ENCODE peak calls at places on chromosomes 3 and 15, in nine cellular contexts. W is HCEC 1CT; Z is NCI-H774; B is NCI-H2029; U is breast epithelium; M is stimulated activated CD4-positive, alpha-beta T cell treated with anti-CD3 and anti-CD28 coated beads, Interleukin-4, amount 100 ng/mL, for 24 hours; Y is activated CD8-positive, alpha-beta memory T cell treated with anti-CD3 and anti-CD28 coated beads for 48 hours; L is left ventricle myocardium superior; H is islet precursor cell. G is an unnamed sample.
A peak's percentile ranks its signal among the peaks of the same experiment; 100 is the strongest.

GRCh38 chr3:22894877-22895276 is 308.2 kb upstream of the UBE2E2 start:
- DNase-seq in Z (no peak), W (no peak), H (no peak), L (no peak), U (no peak), Y (no peak), B (no peak), M (no peak), G (no peak)

GRCh38 chr3:50338989-50339388 is 1.6 kb downstream of the RASSF1 start:
- DNase-seq in M (no peak), H (no peak), U (no peak), Z (no peak), B (no peak), L (no peak), W (no peak), Y (no peak), G (no peak)

GRCh38 chr15:76345880-76346665 is 9.5 kb downstream of the ISL2 start:
- DNase-seq in Y (no peak), H (no peak), U (no peak), B (no peak), M (no peak), W (peak; percentile 51), L (no peak), Z (no peak), G (no peak)

GRCh38 chr3:45753095-45753494 is 43.2 kb downstream of the SLC6A20 start:
- DNase-seq in H (no peak), U (no peak), Z (no peak), B (no peak), Y (no peak), W (no peak), L (no peak), M (no peak), G (no peak)

GRCh38 chr3:72082121-72082715 is 297.3 kb upstream of the PROK2 start:
- DNase-seq in M (no peak), L (no peak), B (no peak), Z (no peak), H (no peak), W (no peak), Y (no peak), U (no peak), G (no peak)

GRCh38 chr3:69009559-69010410 is 3.7 kb downstream of the EOGT start:
- DNase-seq in M (no peak), Y (no peak), B (no peak), L (no peak), Z (no peak), H (peak; percentile 73), U (peak; percentile 82), W (peak; percentile 90), G (no peak)

GRCh38 chr15:73873889-73874511 is 636 bp downstream of the TBC1D21 start:
- DNase-seq in M (peak; percentile 31), B (peak; percentile 13), H (peak; percentile 56), Y (no peak), L (no peak), W (peak; percentile 54), Z (no peak), U (no peak), G (no peak)

GRCh38 chr3:138933068-138933668 is 13.8 kb downstream of the FOXL2 start:
- DNase-seq in H (no peak), M (no peak), Z (no peak), W (no peak), U (no peak), Y (no peak), L (no peak), B (no peak), G (no peak)

GRCh38 chr3:62361824-62362223 is 11.5 kb downstream of the FEZF2 start:
- DNase-seq in B (no peak), Y (no peak), L (no peak), M (no peak), U (no peak), Z (no peak), W (no peak), H (no peak), G (no peak)

GRCh38 chr3:34008191-34008590 is 209.8 kb downstream of the PDCD6IP start:
- DNase-seq in Y (no peak), L (no peak), H (peak; percentile 85), W (no peak), M (no peak), B (no peak), Z (no peak), U (no peak), G (no peak)

GRCh38 chr15:32029409-32029861 is 880 bp upstream of the CHRNA7 start:
- DNase-seq in Z (no peak), B (no peak), M (no peak), Y (no peak), U (no peak), W (no peak), L (peak; percentile 38), H (peak; percentile 72), G (no peak)

GRCh38 chr3:47083786-47084185 is 80.1 kb downstream of the SETD2 start:
- DNase-seq in Z (no peak), B (no peak), H (no peak), W (no peak), M (no peak), Y (no peak), U (no peak), L (no peak), G (no peak)

GRCh38 chr3:173617490-173617889 is 219.9 kb downstream of the NLGN1 start:
- DNase-seq in H (no peak), B (peak; percentile 73), Z (no peak), L (peak; percentile 75), M (no peak), W (no peak), Y (no peak), U (no peak), G (no peak)

GRCh38 chr3:196175717-196176116 is 35.5 kb downstream of the ZDHHC19 start:
- DNase-seq in B (no peak), H (no peak), L (no peak), U (no peak), Y (no peak), Z (no peak), M (no peak), W (no peak), G (no peak)

GRCh38 chr15:62816342-62817059 is 226.0 kb upstream of the TPM1 start:
- DNase-seq in W (no peak), L (no peak), M (no peak), U (no peak), Y (no peak), B (no peak), H (no peak), Z (no peak), G (no peak)

GRCh38 chr3:195806211-195806915 is 5.4 kb downstream of the MUC4 start:
- DNase-seq in L (no peak), Y (no peak), M (no peak), U (no peak), W (no peak), Z (no peak), H (peak; percentile 76), B (no peak), G (no peak)

GRCh38 chr3:69433938-69434263 is 48.0 kb upstream of the FRMD4B start:
- DNase-seq in L (no peak), U (no peak), Y (no peak), W (no peak), H (peak; percentile 71), Z (no peak), M (no peak), B (no peak), G (no peak)

GRCh38 chr15:62606376-62607164 is 436.0 kb upstream of the TPM1 start:
- DNase-seq in U (peak; percentile 28), W (peak; percentile 100), H (no peak), L (no peak), M (no peak), Z (no peak), B (no peak), Y (no peak), G (no peak)

GRCh38 chr3:55333041-55333440 is 154.1 kb downstream of the WNT5A start:
- DNase-seq in B (no peak), Z (no peak), H (no peak), L (no peak), Y (no peak), U (no peak), W (peak; percentile 52), M (no peak), G (no peak)

GRCh38 chr15:90065682-90066049 is 36.6 kb downstream of the IDH2 start:
- DNase-seq in W (no peak), H (no peak), U (no peak), B (no peak), M (no peak), L (no peak), Y (no peak), Z (no peak), G (no peak)

GRCh38 chr3:182710557-182711157 is 82.6 kb upstream of the ATP11B start:
- DNase-seq in Z (peak; percentile 41), W (peak; percentile 34), B (peak; percentile 34), M (no peak), L (no peak), U (no peak), H (no peak), Y (no peak), G (no peak)

GRCh38 chr15:56989411-56989924 is 71.0 kb downstream of the TCF12 start:
- DNase-seq in Z (no peak), H (no peak), U (no peak), W (peak; percentile 27), Y (no peak), B (no peak), M (no peak), L (no peak), G (no peak)

GRCh38 chr3:170270282-170270891 is 48.2 kb downstream of the PRKCI start:
- DNase-seq in L (no peak), M (no peak), U (no peak), B (no peak), W (no peak), Y (no peak), H (no peak), Z (no peak), G (no peak)

GRCh38 chr3:72606005-72606800 is 242.0 kb downstream of the SHQ1 start:
- DNase-seq in M (no peak), Z (no peak), Y (no peak), U (no peak), B (peak; percentile 37), W (no peak), L (no peak), H (peak; percentile 93), G (no peak)

GRCh38 chr3:126621171-126621570 is 33.8 kb downstream of the TXNRD3 start:
- DNase-seq in Z (no peak), H (peak; percentile 75), M (no peak), Y (no peak), W (peak; percentile 60), B (no peak), U (no peak), L (peak; percentile 63), G (no peak)

GRCh38 chr3:108393128-108393900 is 97.0 kb downstream of the HHLA2 start:
- DNase-seq in M (no peak), W (no peak), L (no peak), Z (no peak), H (no peak), U (no peak), Y (no peak), B (no peak), G (no peak)

GRCh38 chr3:14016900-14017475 is 107.7 kb downstream of the CHCHD4 start:
- DNase-seq in W (no peak), U (no peak), M (no peak), B (no peak), Z (no peak), H (no peak), L (no peak), Y (no peak), G (no peak)